ENCODE peak calls at places on chromosomes 13 and 19, in four cellular contexts. One of them, this sample, is unnamed.

GRCh38 chr19:46783670-46784069 is 4.7 kb downstream of the SLC1A5 start:
- DNase-seq in activated CD4-positive, alpha-beta T cell treated with anti-CD3 and anti-CD28 coated beads for 24 hours: no peak
- DNase-seq in CD8-positive, alpha-beta memory T cell: no peak
- DNase-seq in activated T-cell treated with anti-CD3 and anti-CD28 coated beads, Interleukin-2, amount 50 U/mL, for 72 hours: no peak
- DNase-seq in this sample: no peak

GRCh38 chr13:75129331-75129730 is 352.6 kb downstream of the TBC1D4 start:
- DNase-seq in activated CD4-positive, alpha-beta T cell treated with anti-CD3 and anti-CD28 coated beads for 24 hours: no peak
- DNase-seq in CD8-positive, alpha-beta memory T cell: no peak
- DNase-seq in activated T-cell treated with anti-CD3 and anti-CD28 coated beads, Interleukin-2, amount 50 U/mL, for 72 hours: no peak
- DNase-seq in this sample: no peak

GRCh38 chr13:36125841-36126240 is 5.3 kb downstream of the DCLK1 start:
- DNase-seq in activated CD4-positive, alpha-beta T cell treated with anti-CD3 and anti-CD28 coated beads for 24 hours: no peak
- DNase-seq in CD8-positive, alpha-beta memory T cell: no peak
- DNase-seq in activated T-cell treated with anti-CD3 and anti-CD28 coated beads, Interleukin-2, amount 50 U/mL, for 72 hours: no peak
- DNase-seq in this sample: no peak

GRCh38 chr19:45821103-45821521 is 6.0 kb upstream of the RSPH6A start:
- DNase-seq in activated CD4-positive, alpha-beta T cell treated with anti-CD3 and anti-CD28 coated beads for 24 hours: no peak
- DNase-seq in CD8-positive, alpha-beta memory T cell: no peak
- DNase-seq in activated T-cell treated with anti-CD3 and anti-CD28 coated beads, Interleukin-2, amount 50 U/mL, for 72 hours: no peak
- DNase-seq in this sample: no peak

GRCh38 chr13:110499621-110500281 is 61.8 kb downstream of the RAB20 start:
- DNase-seq in activated CD4-positive, alpha-beta T cell treated with anti-CD3 and anti-CD28 coated beads for 24 hours: no peak
- DNase-seq in CD8-positive, alpha-beta memory T cell: no peak
- DNase-seq in activated T-cell treated with anti-CD3 and anti-CD28 coated beads, Interleukin-2, amount 50 U/mL, for 72 hours: no peak
- DNase-seq in this sample: no peak

GRCh38 chr19:290539-291521 is at the start of gene PLPP2:
- DNase-seq in activated CD4-positive, alpha-beta T cell treated with anti-CD3 and anti-CD28 coated beads for 24 hours: no peak
- DNase-seq in CD8-positive, alpha-beta memory T cell: peak
- DNase-seq in activated T-cell treated with anti-CD3 and anti-CD28 coated beads, Interleukin-2, amount 50 U/mL, for 72 hours: peak
- DNase-seq in this sample: no peak

GRCh38 chr19:2428756-2429711 is 1.6 kb upstream of the TIMM13 start:
- DNase-seq in activated CD4-positive, alpha-beta T cell treated with anti-CD3 and anti-CD28 coated beads for 24 hours: no peak
- DNase-seq in CD8-positive, alpha-beta memory T cell: no peak
- DNase-seq in activated T-cell treated with anti-CD3 and anti-CD28 coated beads, Interleukin-2, amount 50 U/mL, for 72 hours: no peak
- DNase-seq in this sample: no peak

GRCh38 chr13:59391696-59392095 is 772.0 kb downstream of the DIAPH3 start:
- DNase-seq in activated CD4-positive, alpha-beta T cell treated with anti-CD3 and anti-CD28 coated beads for 24 hours: peak
- DNase-seq in CD8-positive, alpha-beta memory T cell: peak
- DNase-seq in activated T-cell treated with anti-CD3 and anti-CD28 coated beads, Interleukin-2, amount 50 U/mL, for 72 hours: peak
- DNase-seq in this sample: peak

GRCh38 chr13:113489549-113490495 is 689 bp downstream of the DCUN1D2 start:
- DNase-seq in activated CD4-positive, alpha-beta T cell treated with anti-CD3 and anti-CD28 coated beads for 24 hours: peak
- DNase-seq in CD8-positive, alpha-beta memory T cell: peak
- DNase-seq in activated T-cell treated with anti-CD3 and anti-CD28 coated beads, Interleukin-2, amount 50 U/mL, for 72 hours: peak
- DNase-seq in this sample: peak